ENCODE peak calls at places on chromosomes 5 and 9, in eight cellular contexts. P, Q, Z, E, X, N, D and T are unnamed samples.
A peak's percentile ranks its signal among the peaks of the same experiment; 100 is the strongest.

GRCh38 chr9:131302244-131303075 is 12.9 kb downstream of the PLPP7 start:
- DNase-seq in P (no peak), Q (peak; percentile 69), Z (no peak), E (no peak), X (no peak), N (no peak), D (no peak), T (no peak)

GRCh38 chr5:1432296-1432695 is 12.9 kb downstream of the SLC6A3 start:
- DNase-seq in P (no peak), Q (no peak), Z (no peak), E (peak; percentile 18), X (no peak), N (no peak), D (no peak), T (no peak)

GRCh38 chr5:10351882-10352395 is 1.6 kb upstream of the MARCHF6 start:
- DNase-seq in P (no peak), Q (no peak), Z (no peak), E (no peak), X (no peak), N (no peak), D (no peak), T (no peak)

GRCh38 chr9:7169717-7170348 is 412.1 kb downstream of the KDM4C start:
- DNase-seq in P (peak; percentile 40), Q (no peak), Z (no peak), E (no peak), X (no peak), N (no peak), D (no peak), T (no peak)

GRCh38 chr5:17394086-17394485 is 103.9 kb upstream of the TAF11L2 start:
- DNase-seq in P (no peak), Q (no peak), Z (no peak), E (no peak), X (no peak), N (no peak), D (no peak), T (no peak)

GRCh38 chr5:14672508-14673394 is 8.2 kb downstream of the OTULIN start:
- DNase-seq in P (no peak), Q (no peak), Z (no peak), E (no peak), X (no peak), N (no peak), D (no peak), T (no peak)

GRCh38 chr9:120965344-120966004 is 38.9 kb upstream of the TRAF1 start:
- DNase-seq in P (no peak), Q (no peak), Z (no peak), E (no peak), X (no peak), N (peak; percentile 56), D (no peak), T (peak; percentile 54)

GRCh38 chr5:172113036-172113435 is 75.0 kb downstream of the STK10 start:
- DNase-seq in P (no peak), Q (no peak), Z (no peak), E (no peak), X (peak; percentile 86), N (no peak), D (no peak), T (no peak)

GRCh38 chr9:99085949-99086948 is 18.7 kb upstream of the TGFBR1 start:
- DNase-seq in P (no peak), Q (no peak), Z (no peak), E (no peak), X (no peak), N (no peak), D (no peak), T (peak; percentile 50)

GRCh38 chr5:56833325-56833724 is 18.0 kb downstream of the MAP3K1 start:
- DNase-seq in P (no peak), Q (no peak), Z (no peak), E (no peak), X (no peak), N (no peak), D (no peak), T (no peak)

GRCh38 chr5:76874088-76874581 is 24.3 kb downstream of the S100Z start:
- DNase-seq in P (no peak), Q (no peak), Z (no peak), E (no peak), X (peak; percentile 25), N (no peak), D (no peak), T (no peak)

GRCh38 chr5:10457682-10458574 is 16.2 kb downstream of the ROPN1L start:
- DNase-seq in P (peak; percentile 44), Q (no peak), Z (no peak), E (peak; percentile 56), X (no peak), N (no peak), D (no peak), T (no peak)

GRCh38 chr5:123813251-123813650 is 301.3 kb downstream of the CSNK1G3 start:
- DNase-seq in P (no peak), Q (no peak), Z (no peak), E (no peak), X (no peak), N (no peak), D (no peak), T (no peak)

GRCh38 chr9:128098017-128098935 is 29.3 kb downstream of the PTGES2 start:
- DNase-seq in P (peak; percentile 98), Q (peak; percentile 98), Z (peak; percentile 53), E (peak; percentile 98), X (peak; percentile 63), N (peak; percentile 96), D (peak; percentile 92), T (peak; percentile 91)

GRCh38 chr5:154038241-154038603 is 488 bp downstream of the FAM114A2 start:
- DNase-seq in P (peak; percentile 16), Q (peak; percentile 21), Z (no peak), E (no peak), X (peak; percentile 63), N (no peak), D (peak; percentile 38), T (no peak)

GRCh38 chr5:3121813-3122212 is 370.3 kb upstream of the IRX2 start:
- DNase-seq in P (no peak), Q (no peak), Z (no peak), E (no peak), X (no peak), N (no peak), D (no peak), T (no peak)

GRCh38 chr5:54552446-54552845 is 34.9 kb downstream of the SNX18 start:
- DNase-seq in P (no peak), Q (no peak), Z (no peak), E (no peak), X (no peak), N (no peak), D (no peak), T (no peak)

GRCh38 chr5:59587489-59588337 is 305.8 kb downstream of the PDE4D start:
- DNase-seq in P (peak; percentile 20), Q (peak; percentile 26), Z (no peak), E (peak; percentile 47), X (no peak), N (no peak), D (peak; percentile 39), T (peak; percentile 14)

GRCh38 chr5:94613583-94613982 is 4.8 kb downstream of the KIAA0825 start:
- DNase-seq in P (no peak), Q (no peak), Z (no peak), E (no peak), X (no peak), N (no peak), D (peak; percentile 6), T (no peak)

GRCh38 chr9:118183571-118183970 is 479.4 kb downstream of the TLR4 start:
- DNase-seq in P (no peak), Q (no peak), Z (no peak), E (no peak), X (no peak), N (no peak), D (no peak), T (no peak)

GRCh38 chr5:78791416-78792100 is 143.0 kb upstream of the LHFPL2 start:
- DNase-seq in P (no peak), Q (no peak), Z (no peak), E (no peak), X (no peak), N (no peak), D (no peak), T (no peak)

GRCh38 chr9:121741198-121741918 is 89.9 kb downstream of the DAB2IP start:
- DNase-seq in P (no peak), Q (no peak), Z (no peak), E (peak; percentile 53), X (no peak), N (no peak), D (no peak), T (no peak)

GRCh38 chr5:122126711-122127385 is 2.5 kb upstream of the ZNF474 start:
- DNase-seq in P (no peak), Q (no peak), Z (no peak), E (no peak), X (no peak), N (peak; percentile 18), D (no peak), T (no peak)

GRCh38 chr9:137787786-137788505 is 89.6 kb upstream of the CACNA1B start:
- DNase-seq in P (no peak), Q (no peak), Z (no peak), E (no peak), X (no peak), N (no peak), D (no peak), T (no peak)
- TF ChIP-seq POLR2A in P (no peak), Q (no peak), Z (no peak), E (no peak), X (no peak), N (no peak), D (no peak), T (no peak)

GRCh38 chr9:33175633-33176325 is 8.6 kb upstream of the B4GALT1 start:
- DNase-seq in P (no peak), Q (no peak), Z (no peak), E (no peak), X (no peak), N (no peak), D (no peak), T (no peak)
- TF ChIP-seq CTCF in P (no peak), Q (no peak), Z (no peak), E (no peak), X (no peak), N (no peak), D (no peak), T (no peak)

GRCh38 chr5:158988987-158989624 is 110.6 kb downstream of the EBF1 start:
- DNase-seq in P (no peak), Q (no peak), Z (no peak), E (no peak), X (no peak), N (no peak), D (no peak), T (no peak)

GRCh38 chr5:158991391-158991790 is 108.3 kb downstream of the EBF1 start:
- DNase-seq in P (no peak), Q (no peak), Z (no peak), E (no peak), X (no peak), N (no peak), D (no peak), T (no peak)

GRCh38 chr5:158992104-158992740 is 107.5 kb downstream of the EBF1 start:
- DNase-seq in P (no peak), Q (no peak), Z (no peak), E (no peak), X (no peak), N (no peak), D (no peak), T (no peak)

GRCh38 chr5:158987231-158987630 is 112.5 kb downstream of the EBF1 start:
- DNase-seq in P (no peak), Q (no peak), Z (no peak), E (no peak), X (no peak), N (no peak), D (no peak), T (no peak)

GRCh38 chr5:158990979-158991378 is 108.7 kb downstream of the EBF1 start:
- DNase-seq in P (no peak), Q (no peak), Z (no peak), E (no peak), X (no peak), N (no peak), D (no peak), T (no peak)
- TF ChIP-seq POLR2A in P (no peak), Q (no peak), Z (no peak), E (no peak), X (no peak), N (no peak), D (no peak), T (no peak)

GRCh38 chr9:36141288-36141687 is 4.8 kb downstream of the GLIPR2 start:
- DNase-seq in P (peak; percentile 55), Q (no peak), Z (no peak), E (no peak), X (no peak), N (no peak), D (no peak), T (no peak)
- TF ChIP-seq CTCF in P (no peak), Q (no peak), Z (peak; percentile 24), E (no peak), X (no peak), N (no peak), D (peak; percentile 24), T (no peak)